ENCODE peak calls at places on chromosomes 7 and 10, in eight cellular contexts. One of them, this sample, is unnamed.

GRCh38 chr10:28991738-28992270 is 297.1 kb upstream of the LYZL1 start:
- DNase-seq in activated CD8-positive, alpha-beta T cell treated with anti-CD3 and anti-CD28 coated beads for 36 hours: peak; percentile 42
- DNase-seq in neuronal stem cell: peak; percentile 41
- DNase-seq in T follicular helper cell: peak; percentile 5
- DNase-seq in substantia nigra: peak; percentile 6
- DNase-seq in right cardiac atrium: peak; percentile 53
- DNase-seq in activated gamma-delta T cell: no peak
- DNase-seq in naive thymus-derived CD8-positive, alpha-beta T cell: peak; percentile 12
- DNase-seq in this sample: no peak

GRCh38 chr10:121681171-121681752 is 83.0 kb upstream of the FGFR2 start:
- DNase-seq in neuronal stem cell: peak; percentile 48
- DNase-seq in naive thymus-derived CD8-positive, alpha-beta T cell: no peak
- DNase-seq in activated gamma-delta T cell: no peak
- DNase-seq in activated CD8-positive, alpha-beta T cell treated with anti-CD3 and anti-CD28 coated beads for 36 hours: no peak
- DNase-seq in T follicular helper cell: no peak
- DNase-seq in right cardiac atrium: no peak
- DNase-seq in substantia nigra: no peak
- DNase-seq in this sample: no peak

GRCh38 chr10:73075829-73076228 is 20.8 kb downstream of the P4HA1 start:
- DNase-seq in substantia nigra: no peak
- DNase-seq in neuronal stem cell: no peak
- DNase-seq in right cardiac atrium: no peak
- DNase-seq in T follicular helper cell: no peak
- DNase-seq in activated CD8-positive, alpha-beta T cell treated with anti-CD3 and anti-CD28 coated beads for 36 hours: no peak
- DNase-seq in naive thymus-derived CD8-positive, alpha-beta T cell: no peak
- DNase-seq in activated gamma-delta T cell: no peak
- DNase-seq in this sample: no peak

GRCh38 chr7:139958599-139959380 is 104.0 kb downstream of the PARP12 start:
- DNase-seq in substantia nigra: no peak
- DNase-seq in T follicular helper cell: no peak
- DNase-seq in right cardiac atrium: no peak
- DNase-seq in activated CD8-positive, alpha-beta T cell treated with anti-CD3 and anti-CD28 coated beads for 36 hours: no peak
- DNase-seq in activated gamma-delta T cell: no peak
- DNase-seq in naive thymus-derived CD8-positive, alpha-beta T cell: no peak
- DNase-seq in neuronal stem cell: no peak
- DNase-seq in this sample: no peak

GRCh38 chr10:87664276-87664687 is 4.6 kb downstream of the PAPSS2 start:
- DNase-seq in T follicular helper cell: no peak
- DNase-seq in neuronal stem cell: no peak
- DNase-seq in activated gamma-delta T cell: no peak
- DNase-seq in substantia nigra: no peak
- DNase-seq in activated CD8-positive, alpha-beta T cell treated with anti-CD3 and anti-CD28 coated beads for 36 hours: no peak
- DNase-seq in right cardiac atrium: no peak
- DNase-seq in naive thymus-derived CD8-positive, alpha-beta T cell: no peak
- DNase-seq in this sample: no peak

GRCh38 chr10:651700-652099 is 37.8 kb downstream of the DIP2C start:
- DNase-seq in T follicular helper cell: no peak
- DNase-seq in neuronal stem cell: no peak
- DNase-seq in naive thymus-derived CD8-positive, alpha-beta T cell: no peak
- DNase-seq in right cardiac atrium: peak; percentile 34
- DNase-seq in activated CD8-positive, alpha-beta T cell treated with anti-CD3 and anti-CD28 coated beads for 36 hours: no peak
- DNase-seq in activated gamma-delta T cell: no peak
- DNase-seq in substantia nigra: no peak
- DNase-seq in this sample: no peak

GRCh38 chr10:46106410-46107255 is 60.6 kb upstream of the MSMB start:
- DNase-seq in right cardiac atrium: peak; percentile 88
- DNase-seq in activated gamma-delta T cell: peak; percentile 27
- DNase-seq in substantia nigra: peak; percentile 54
- DNase-seq in activated CD8-positive, alpha-beta T cell treated with anti-CD3 and anti-CD28 coated beads for 36 hours: peak; percentile 68
- DNase-seq in naive thymus-derived CD8-positive, alpha-beta T cell: peak; percentile 55
- DNase-seq in neuronal stem cell: peak; percentile 23
- DNase-seq in T follicular helper cell: no peak
- DNase-seq in this sample: peak; percentile 27

GRCh38 chr10:73218466-73219191 is 28.4 kb downstream of the DNAJC9 start:
- DNase-seq in activated CD8-positive, alpha-beta T cell treated with anti-CD3 and anti-CD28 coated beads for 36 hours: no peak
- DNase-seq in T follicular helper cell: no peak
- DNase-seq in substantia nigra: no peak
- DNase-seq in neuronal stem cell: no peak
- DNase-seq in activated gamma-delta T cell: no peak
- DNase-seq in naive thymus-derived CD8-positive, alpha-beta T cell: no peak
- DNase-seq in right cardiac atrium: no peak
- DNase-seq in this sample: no peak

GRCh38 chr10:110746254-110746826 is 102.2 kb downstream of the RBM20 start:
- DNase-seq in substantia nigra: peak; percentile 36
- DNase-seq in neuronal stem cell: peak; percentile 59
- DNase-seq in naive thymus-derived CD8-positive, alpha-beta T cell: peak; percentile 55
- DNase-seq in right cardiac atrium: peak; percentile 70
- DNase-seq in activated CD8-positive, alpha-beta T cell treated with anti-CD3 and anti-CD28 coated beads for 36 hours: peak; percentile 67
- DNase-seq in activated gamma-delta T cell: no peak
- DNase-seq in T follicular helper cell: peak; percentile 19
- DNase-seq in this sample: peak; percentile 35

GRCh38 chr7:1121886-1122831 is 34.2 kb downstream of the GPER1 start:
- DNase-seq in activated gamma-delta T cell: no peak
- DNase-seq in naive thymus-derived CD8-positive, alpha-beta T cell: no peak
- DNase-seq in right cardiac atrium: peak; percentile 56
- DNase-seq in neuronal stem cell: no peak
- DNase-seq in T follicular helper cell: no peak
- DNase-seq in substantia nigra: no peak
- DNase-seq in activated CD8-positive, alpha-beta T cell treated with anti-CD3 and anti-CD28 coated beads for 36 hours: no peak
- DNase-seq in this sample: no peak

GRCh38 chr7:37448057-37448636 is 517 bp downstream of the ELMO1 start:
- DNase-seq in substantia nigra: no peak
- DNase-seq in activated CD8-positive, alpha-beta T cell treated with anti-CD3 and anti-CD28 coated beads for 36 hours: no peak
- DNase-seq in naive thymus-derived CD8-positive, alpha-beta T cell: no peak
- DNase-seq in activated gamma-delta T cell: no peak
- DNase-seq in right cardiac atrium: no peak
- DNase-seq in neuronal stem cell: no peak
- DNase-seq in T follicular helper cell: peak; percentile 14
- DNase-seq in this sample: peak; percentile 17

GRCh38 chr10:3622427-3622826 is 162.6 kb downstream of the KLF6 start:
- DNase-seq in T follicular helper cell: no peak
- DNase-seq in activated gamma-delta T cell: no peak
- DNase-seq in naive thymus-derived CD8-positive, alpha-beta T cell: no peak
- DNase-seq in neuronal stem cell: no peak
- DNase-seq in substantia nigra: no peak
- DNase-seq in activated CD8-positive, alpha-beta T cell treated with anti-CD3 and anti-CD28 coated beads for 36 hours: peak; percentile 56
- DNase-seq in right cardiac atrium: no peak
- DNase-seq in this sample: no peak

GRCh38 chr7:34850681-34851080 is 186.6 kb downstream of the DPY19L1 start:
- DNase-seq in neuronal stem cell: no peak
- DNase-seq in activated gamma-delta T cell: no peak
- DNase-seq in T follicular helper cell: no peak
- DNase-seq in right cardiac atrium: no peak
- DNase-seq in activated CD8-positive, alpha-beta T cell treated with anti-CD3 and anti-CD28 coated beads for 36 hours: no peak
- DNase-seq in naive thymus-derived CD8-positive, alpha-beta T cell: no peak
- DNase-seq in substantia nigra: no peak
- DNase-seq in this sample: no peak

GRCh38 chr7:42254217-42254616 is 17.2 kb upstream of the GLI3 start:
- DNase-seq in neuronal stem cell: no peak
- DNase-seq in activated CD8-positive, alpha-beta T cell treated with anti-CD3 and anti-CD28 coated beads for 36 hours: no peak
- DNase-seq in right cardiac atrium: no peak
- DNase-seq in naive thymus-derived CD8-positive, alpha-beta T cell: no peak
- DNase-seq in activated gamma-delta T cell: no peak
- DNase-seq in T follicular helper cell: no peak
- DNase-seq in substantia nigra: no peak
- DNase-seq in this sample: no peak

GRCh38 chr7:4800926-4801838 is 25.8 kb downstream of the AP5Z1 start:
- DNase-seq in right cardiac atrium: peak; percentile 52
- DNase-seq in naive thymus-derived CD8-positive, alpha-beta T cell: no peak
- DNase-seq in activated gamma-delta T cell: no peak
- DNase-seq in neuronal stem cell: no peak
- DNase-seq in activated CD8-positive, alpha-beta T cell treated with anti-CD3 and anti-CD28 coated beads for 36 hours: no peak
- DNase-seq in T follicular helper cell: no peak
- DNase-seq in substantia nigra: no peak
- DNase-seq in this sample: no peak

GRCh38 chr10:98097611-98098010 is 36.8 kb upstream of the R3HCC1L start:
- DNase-seq in activated gamma-delta T cell: no peak
- DNase-seq in T follicular helper cell: no peak
- DNase-seq in naive thymus-derived CD8-positive, alpha-beta T cell: no peak
- DNase-seq in substantia nigra: no peak
- DNase-seq in neuronal stem cell: no peak
- DNase-seq in right cardiac atrium: no peak
- DNase-seq in activated CD8-positive, alpha-beta T cell treated with anti-CD3 and anti-CD28 coated beads for 36 hours: no peak
- DNase-seq in this sample: no peak

This sample was measured in effector CD4-positive, alpha-beta T cell.